ENCODE peak calls at places on chromosomes 3 and 15, in seven cellular contexts. W is aorta, R is coronary artery, A is PC-3, C is GM23248, K is left ventricle myocardium inferior, D is adrenal gland. V is an unnamed sample.

GRCh38 chr15:60972301-60972700 is 256.8 kb downstream of the RORA start:
- DNase-seq in W (no peak), R (no peak), A (peak), C (peak), K (no peak), D (no peak), V (peak)

GRCh38 chr3:156389151-156389760 is 165.7 kb downstream of the SSR3 start:
- DNase-seq in W (no peak), R (no peak), A (no peak), C (peak), K (peak), D (no peak), V (no peak)

GRCh38 chr15:100565591-100565990 is 36.4 kb downstream of the LINS1 start:
- DNase-seq in W (no peak), R (no peak), A (peak), C (no peak), K (no peak), D (no peak), V (peak)

GRCh38 chr3:194121881-194122280 is 14.1 kb upstream of the HES1 start:
- DNase-seq in W (no peak), R (no peak), A (peak), C (peak), K (no peak), D (no peak), V (no peak)

GRCh38 chr15:74778599-74778970 is 3.3 kb upstream of the CSK start:
- DNase-seq in W (no peak), R (no peak), A (no peak), C (no peak), K (no peak), D (no peak), V (no peak)

GRCh38 chr15:26722621-26723160 is 50.2 kb downstream of the GABRB3 start:
- DNase-seq in W (no peak), R (no peak), A (no peak), C (no peak), K (no peak), D (no peak), V (no peak)

GRCh38 chr15:73165844-73166243 is 113.6 kb downstream of the NEO1 start:
- DNase-seq in W (no peak), R (no peak), A (no peak), C (no peak), K (no peak), D (no peak), V (peak)

GRCh38 chr3:139893264-139893962 is 41.6 kb upstream of the CLSTN2 start:
- DNase-seq in W (no peak), R (no peak), A (no peak), C (no peak), K (peak), D (no peak), V (no peak)

GRCh38 chr3:2456788-2457187 is 358.1 kb downstream of the CNTN4 start:
- DNase-seq in W (no peak), R (no peak), A (no peak), C (no peak), K (no peak), D (no peak), V (no peak)

GRCh38 chr15:72389231-72389630 is 8.9 kb upstream of the TMEM202 start:
- DNase-seq in W (no peak), R (no peak), A (peak), C (no peak), K (no peak), D (no peak), V (no peak)

GRCh38 chr15:101528917-101529299 is 39.4 kb upstream of the PCSK6 start:
- DNase-seq in W (no peak), R (no peak), A (no peak), C (no peak), K (no peak), D (no peak), V (no peak)

GRCh38 chr3:108564564-108564963 is 24.7 kb downstream of the CIP2A start:
- DNase-seq in W (no peak), R (no peak), A (peak), C (peak), K (no peak), D (no peak), V (no peak)

GRCh38 chr15:100588638-100589242 is 13.2 kb downstream of the LINS1 start:
- DNase-seq in W (no peak), R (no peak), A (peak), C (no peak), K (no peak), D (no peak), V (no peak)

GRCh38 chr3:22392286-22392685 is 641.3 kb upstream of the ZNF385D start:
- DNase-seq in W (no peak), R (no peak), A (no peak), C (no peak), K (no peak), D (no peak), V (no peak)

GRCh38 chr3:9581742-9582141 is 28.1 kb upstream of the LHFPL4 start:
- DNase-seq in W (no peak), R (no peak), A (no peak), C (no peak), K (no peak), D (no peak), V (no peak)

GRCh38 chr3:152356870-152357276 is 88.1 kb downstream of the MBNL1 start:
- DNase-seq in W (no peak), R (no peak), A (no peak), C (no peak), K (no peak), D (no peak), V (no peak)

GRCh38 chr3:66158933-66159332 is 61.9 kb upstream of the SLC25A26 start:
- DNase-seq in W (no peak), R (no peak), A (no peak), C (no peak), K (no peak), D (no peak), V (no peak)

GRCh38 chr3:12988728-12989454 is 84.3 kb downstream of the IQSEC1 start:
- DNase-seq in W (no peak), R (no peak), A (no peak), C (no peak), K (no peak), D (no peak), V (no peak)

GRCh38 chr15:43792761-43793493 is 807 bp downstream of the SERF2 start:
- DNase-seq in W (no peak), R (no peak), A (peak), C (peak), K (no peak), D (peak), V (no peak)

GRCh38 chr15:56916825-56917477 is 1.5 kb upstream of the TCF12 start:
- DNase-seq in W (no peak), R (no peak), A (no peak), C (peak), K (no peak), D (no peak), V (no peak)

GRCh38 chr3:106943071-106943470 is 434.2 kb upstream of the CCDC54 start:
- DNase-seq in W (no peak), R (no peak), A (no peak), C (peak), K (no peak), D (no peak), V (no peak)

GRCh38 chr3:16448691-16449090 is 64.8 kb downstream of the RFTN1 start:
- DNase-seq in W (peak), R (peak), A (peak), C (peak), K (peak), D (no peak), V (peak)

GRCh38 chr3:7421065-7421464 is 560.1 kb downstream of the GRM7 start:
- DNase-seq in W (no peak), R (no peak), A (no peak), C (no peak), K (no peak), D (no peak), V (no peak)

DNA sequence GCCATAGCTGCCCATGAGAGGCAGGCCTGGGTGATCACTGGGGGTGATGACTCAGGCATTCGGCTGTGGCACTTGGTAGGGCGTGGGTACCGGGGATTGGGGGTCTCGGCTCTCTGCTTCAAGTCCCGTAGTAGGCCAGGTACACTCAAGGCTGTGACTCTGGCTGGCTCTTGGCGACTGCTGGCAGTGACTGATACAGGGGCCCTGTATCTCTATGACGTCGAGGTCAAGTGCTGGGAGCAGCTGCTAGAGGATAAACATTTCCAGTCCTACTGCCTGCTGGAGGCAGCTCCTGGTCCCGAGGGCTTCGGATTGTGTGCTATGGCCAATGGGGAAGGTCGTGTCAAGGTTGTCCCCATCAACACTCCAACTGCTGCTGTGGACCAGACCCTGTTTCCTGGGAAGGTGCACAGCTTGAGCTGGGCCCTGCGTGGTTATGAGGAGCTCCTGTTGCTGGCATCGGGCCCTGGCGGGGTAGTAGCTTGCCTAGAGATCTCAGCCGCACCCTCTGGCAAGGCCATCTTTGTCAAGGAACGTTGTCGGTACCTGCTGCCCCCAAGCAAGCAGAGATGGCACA is 5.3 kb downstream of the WDR6 start:
- DNase-seq in W (no peak), R (no peak), A (no peak), C (no peak), K (no peak), D (no peak), V (no peak)
- H3K27ac ChIP-seq in W (no peak), R (no peak), A (no peak), C (no peak), K (peak), D (no peak), V (peak)

GRCh38 chr3:188568750-188569149 is 414.8 kb downstream of the LPP start:
- DNase-seq in W (no peak), R (no peak), A (no peak), C (peak), K (no peak), D (no peak), V (no peak)
- H3K27ac ChIP-seq in W (peak), R (no peak), A (no peak), C (no peak), K (no peak), D (no peak), V (no peak)

DNA sequence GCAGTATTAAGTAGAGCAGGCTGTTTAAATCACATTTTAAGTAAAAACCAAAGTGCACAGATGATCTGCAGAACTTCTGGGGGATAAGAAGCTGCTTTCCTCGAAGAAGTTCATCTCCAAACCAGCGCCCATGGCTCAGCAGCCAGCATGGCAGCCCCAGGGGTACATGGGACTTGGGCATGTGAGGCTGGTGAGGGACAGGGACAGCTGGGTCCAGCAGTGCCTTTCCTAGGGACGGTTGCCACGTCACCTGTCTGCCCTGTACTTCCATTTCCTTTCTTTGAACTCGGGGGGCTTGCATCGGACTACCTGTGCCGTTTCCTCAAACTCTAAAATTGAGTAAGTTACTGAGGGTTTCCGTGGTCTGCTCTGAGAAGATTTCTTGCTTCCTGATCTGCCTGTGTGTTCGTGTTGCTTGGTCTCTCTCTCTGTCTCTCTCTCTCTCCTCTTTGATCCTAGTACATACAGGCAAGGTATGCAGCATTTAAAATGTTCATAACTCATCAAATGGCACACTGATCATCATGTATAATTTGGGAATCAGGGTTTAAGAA is 67.6 kb downstream of the IGF1R start:
- DNase-seq in W (no peak), R (no peak), A (no peak), C (no peak), K (no peak), D (no peak), V (no peak)
- H3K27ac ChIP-seq in W (peak), R (peak), A (no peak), C (peak), K (peak), D (no peak), V (no peak)

DNA sequence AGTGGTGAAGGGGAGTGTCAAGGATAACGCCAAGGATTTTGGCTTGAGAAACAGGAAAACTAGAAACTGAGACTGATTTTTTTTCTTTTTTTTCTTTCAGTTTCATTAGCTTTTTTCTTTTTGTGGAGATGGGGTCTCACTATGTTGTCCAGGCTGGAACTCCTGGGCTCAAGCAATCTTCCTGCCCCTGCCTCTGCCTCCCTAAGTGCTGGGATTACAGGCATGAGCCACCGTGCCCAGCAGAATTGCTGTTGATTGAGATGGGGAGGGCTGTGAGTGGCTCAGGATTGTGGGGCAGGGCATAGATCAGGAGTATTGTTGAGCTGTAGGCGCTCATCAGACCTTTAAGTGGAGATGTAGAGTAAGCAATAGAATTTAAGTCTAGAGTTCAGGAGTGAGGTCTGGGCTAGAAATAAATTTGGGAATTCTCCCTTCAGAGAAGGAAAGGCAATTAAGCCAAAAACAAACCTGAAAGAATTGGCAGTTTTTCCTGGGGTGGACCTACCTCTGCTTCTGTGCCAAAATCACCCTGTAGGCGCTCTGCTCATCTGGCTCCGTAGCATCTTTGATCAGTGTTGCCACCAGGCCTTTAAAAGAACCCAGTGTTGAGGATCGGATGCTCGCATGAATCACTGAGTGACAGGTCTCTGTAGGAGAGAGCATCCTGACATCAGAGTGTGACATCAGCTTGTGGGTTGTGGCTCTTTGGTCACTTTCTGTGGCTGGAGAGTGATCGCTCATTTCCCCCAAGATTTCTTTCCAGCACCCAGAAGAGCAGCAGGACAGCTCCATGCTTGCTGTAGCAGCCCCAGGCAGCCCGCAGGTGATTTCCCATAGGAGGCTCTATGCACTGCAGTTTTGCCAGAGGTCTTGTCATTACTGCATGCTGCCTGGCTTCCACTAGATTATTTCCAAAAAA is 15.8 kb downstream of the ABHD17C start:
- DNase-seq in W (no peak), R (no peak), A (peak), C (peak), K (no peak), D (no peak), V (no peak)
- H3K27ac ChIP-seq in W (no peak), R (no peak), A (peak), C (no peak), K (no peak), D (no peak), V (peak)

DNA sequence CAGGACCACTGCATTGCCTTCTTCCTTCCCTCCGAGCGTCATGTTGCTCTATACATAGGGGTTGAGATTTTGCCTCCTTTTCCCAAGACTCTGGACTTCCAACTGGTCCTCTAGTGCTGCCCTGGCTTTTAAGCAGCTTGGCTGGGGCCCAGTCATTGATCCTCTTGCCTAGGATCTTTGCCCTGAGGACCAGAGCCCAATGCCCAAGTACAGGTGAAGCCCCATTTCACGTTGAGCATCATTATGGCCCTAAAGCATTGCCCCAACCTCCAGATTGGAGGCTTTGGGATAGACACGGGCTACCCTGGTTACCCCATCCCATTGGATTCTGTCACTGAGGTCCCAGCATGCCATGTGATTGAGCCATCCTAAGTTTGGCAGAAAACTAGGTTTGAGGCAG is 47.7 kb downstream of the CYP19A1 start:
- DNase-seq in W (no peak), R (no peak), A (no peak), C (no peak), K (no peak), D (no peak), V (no peak)
- H3K27ac ChIP-seq in W (no peak), R (no peak), A (no peak), C (no peak), K (no peak), D (no peak), V (no peak)

V was measured in epithelial cell of prostate.